ENCODE peak calls at places on chromosomes 13 and 19, in six cellular contexts. I is iPS-NIHi11, Q is brain microvascular endothelial cell, R is BJ, Y is aorta, K is ureter. P is an unnamed sample.

GRCh38 chr13:33244210-33244906 is 41.2 kb downstream of the STARD13 start:
- DNase-seq in Y (no peak), R (no peak), Q (no peak), K (no peak), I (no peak), P (no peak)

GRCh38 chr19:12774588-12775555 is at the start of gene HOOK2:
- DNase-seq in Y (peak), R (no peak), Q (no peak), I (peak), K (peak), P (peak)

GRCh38 chr19:55080121-55080914 is 4.6 kb downstream of the EPS8L1 start:
- DNase-seq in Y (no peak), K (peak), R (no peak), Q (peak), I (peak), P (peak)

GRCh38 chr19:5261151-5261890 is 79.3 kb downstream of the PTPRS start:
- DNase-seq in I (no peak), Y (no peak), Q (no peak), K (peak), R (no peak), P (peak)

GRCh38 chr13:24822640-24823039 is 58.7 kb downstream of the RNF17 start:
- DNase-seq in R (no peak), K (no peak), Y (no peak), I (no peak), Q (no peak), P (no peak)

GRCh38 chr19:15283141-15283885 is 49.0 kb downstream of the BRD4 start:
- DNase-seq in Y (peak), Q (peak), R (no peak), I (no peak), K (no peak), P (no peak)

GRCh38 chr13:72295173-72295572 is 428.2 kb upstream of the DACH1 start:
- DNase-seq in Q (no peak), Y (no peak), I (no peak), R (no peak), K (no peak), P (no peak)

GRCh38 chr19:40592170-40592569 is 9.0 kb upstream of the LTBP4 start:
- DNase-seq in Q (peak), R (no peak), K (no peak), Y (no peak), I (peak), P (no peak)

GRCh38 chr19:1223018-1223855 is 14.6 kb downstream of the CBARP start:
- DNase-seq in Y (peak), R (no peak), Q (no peak), I (peak), K (no peak), P (no peak)

GRCh38 chr13:45280751-45281634 is 60.0 kb downstream of the TPT1 start:
- DNase-seq in R (no peak), I (peak), Y (peak), Q (peak), K (peak), P (peak)

GRCh38 chr13:74778087-74778486 is 643.9 kb upstream of the KLF12 start:
- DNase-seq in I (no peak), R (no peak), Q (no peak), K (no peak), Y (no peak), P (no peak)

GRCh38 chr19:4373601-4374441 is 26.5 kb downstream of the SH3GL1 start:
- DNase-seq in R (peak), I (no peak), K (peak), Y (no peak), Q (no peak), P (no peak)

GRCh38 chr13:99228737-99229691 is 28.4 kb downstream of the UBAC2 start:
- DNase-seq in K (no peak), I (no peak), R (peak), Y (no peak), Q (peak), P (no peak)

GRCh38 chr19:51091895-51092873 is 9.5 kb upstream of the KLK14 start:
- DNase-seq in Y (peak), R (no peak), Q (no peak), K (no peak), I (no peak), P (no peak)

GRCh38 chr19:50332264-50333038 is 3.3 kb upstream of the KCNC3 start:
- DNase-seq in Q (no peak), R (no peak), Y (peak), I (no peak), K (no peak), P (no peak)

GRCh38 chr13:28636677-28637317 is 22.1 kb upstream of the POMP start:
- DNase-seq in Y (no peak), I (peak), K (peak), R (no peak), Q (peak), P (no peak)

GRCh38 chr13:44305845-44306244 is 67.8 kb upstream of the SERP2 start:
- DNase-seq in I (no peak), Y (no peak), Q (no peak), K (no peak), R (no peak), P (no peak)

GRCh38 chr13:114071441-114071840 is 61.0 kb downstream of the RASA3 start:
- DNase-seq in I (no peak), K (no peak), Y (no peak), R (no peak), Q (no peak), P (no peak)

GRCh38 chr13:64723735-64724134 is 2506.4 kb downstream of the PCDH9 start:
- DNase-seq in K (no peak), I (peak), Q (peak), Y (no peak), R (peak), P (no peak)